ENCODE peak calls at places on chromosomes 11 and 22, in nine cellular contexts. O, A, V, I, J, Q, S, H and X are unnamed samples.

GRCh38 chr11:123429851-123430735 is at the start of gene GRAMD1B:
- DNase-seq in S (peak), Q (peak), J (peak), O (peak), V (peak), A (peak), H (peak), I (no peak), X (no peak)

GRCh38 chr22:17384612-17385345 is 15.5 kb downstream of the CECR2 start:
- DNase-seq in H (no peak), J (no peak), S (no peak), I (no peak), O (no peak), Q (no peak), V (no peak), A (no peak), X (no peak)

GRCh38 chr22:42326786-42327185 is 56.3 kb upstream of the TCF20 start:
- DNase-seq in V (no peak), H (no peak), S (no peak), J (peak), Q (no peak), I (no peak), O (no peak), A (no peak), X (no peak)

GRCh38 chr11:72278911-72279310 is 34.9 kb upstream of the PHOX2A start:
- DNase-seq in H (peak), O (no peak), J (peak), A (no peak), I (no peak), S (no peak), Q (peak), V (peak), X (no peak)

GRCh38 chr11:71286701-71287643 is 34.6 kb upstream of the SHANK2 start:
- DNase-seq in S (no peak), I (peak), V (peak), A (peak), Q (peak), O (no peak), H (peak), J (peak), X (no peak)

GRCh38 chr11:113419426-113420003 is 31.9 kb downstream of the ANKK1 start:
- DNase-seq in Q (no peak), H (no peak), A (no peak), O (no peak), J (no peak), V (no peak), S (no peak), I (no peak), X (no peak)

GRCh38 chr22:49642331-49642730 is 185.3 kb downstream of the BRD1 start:
- DNase-seq in O (no peak), I (no peak), S (no peak), J (no peak), A (no peak), H (no peak), Q (no peak), V (no peak), X (no peak)

GRCh38 chr11:11171854-11172253 is 181.2 kb downstream of the CSNK2A3 start:
- DNase-seq in I (no peak), Q (no peak), J (no peak), A (no peak), O (no peak), V (no peak), H (no peak), S (no peak), X (no peak)

GRCh38 chr11:102268985-102269470 is 48.3 kb upstream of the BIRC3 start:
- DNase-seq in Q (no peak), I (no peak), H (no peak), O (no peak), V (no peak), S (no peak), A (peak), J (no peak), X (no peak)

GRCh38 chr11:110777765-110778164 is 65.5 kb upstream of the ARHGAP20 start:
- DNase-seq in A (no peak), V (peak), H (peak), I (no peak), Q (peak), O (no peak), J (peak), S (no peak), X (no peak)

GRCh38 chr22:24007253-24008021 is 2.2 kb upstream of the GSTT4 start:
- DNase-seq in Q (no peak), H (no peak), O (no peak), J (no peak), I (no peak), A (no peak), V (no peak), S (no peak), X (no peak)

GRCh38 chr22:38083931-38084631 is at the start of gene SLC16A8:
- DNase-seq in H (no peak), I (no peak), Q (no peak), A (no peak), J (no peak), O (no peak), S (no peak), V (no peak), X (no peak)

GRCh38 chr11:36729765-36730164 is 131.7 kb upstream of the RAG2 start:
- DNase-seq in A (no peak), J (no peak), Q (no peak), H (no peak), S (no peak), O (no peak), I (no peak), V (no peak), X (no peak)

GRCh38 chr11:128018692-128019091 is 568.7 kb downstream of the ETS1 start:
- DNase-seq in H (no peak), S (no peak), V (no peak), I (no peak), A (no peak), Q (no peak), O (no peak), J (no peak), X (no peak)

GRCh38 chr22:43889366-43890253 is 2.2 kb downstream of the PNPLA5 start:
- DNase-seq in H (peak), I (no peak), O (no peak), Q (peak), S (no peak), A (no peak), V (peak), J (peak), X (no peak)
- TF ChIP-seq CTCF in H (peak), I (no peak), O (no peak), Q (peak), S (peak), A (peak), V (no peak), J (peak), X (no peak)

DNA sequence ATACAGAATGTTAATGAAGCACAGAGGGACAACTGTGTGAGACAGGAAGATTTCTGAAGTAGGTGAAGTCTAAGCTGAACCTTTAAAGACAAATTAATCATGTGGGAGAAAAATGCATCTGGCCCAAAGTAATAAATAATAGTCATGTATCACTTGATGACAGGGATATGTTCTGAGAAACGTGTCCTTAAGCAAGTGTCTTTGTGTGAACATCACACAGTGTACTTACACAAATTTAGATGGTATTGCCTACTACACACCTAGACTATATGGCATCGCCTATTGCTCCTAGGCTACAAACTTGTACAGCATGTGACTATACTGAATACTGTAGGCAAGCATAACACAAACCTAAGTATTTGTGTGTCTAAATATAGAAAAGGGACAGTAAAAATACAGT is 112.6 kb downstream of the APOL5 start:
- DNase-seq in I (no peak), J (no peak), H (no peak), O (no peak), S (no peak), V (no peak), Q (no peak), A (no peak), X (no peak)
- TF ChIP-seq CTCF in I (no peak), J (no peak), H (no peak), O (no peak), S (no peak), V (no peak), Q (no peak), A (no peak), X (no peak)

GRCh38 chr11:129880311-129880710 is 15.1 kb downstream of the NFRKB start:
- DNase-seq in J (no peak), Q (no peak), H (no peak), S (no peak), I (no peak), A (no peak), O (no peak), V (no peak), X (no peak)

GRCh38 chr11:129884581-129884980 is 10.8 kb downstream of the NFRKB start:
- DNase-seq in I (no peak), S (no peak), A (no peak), J (no peak), H (no peak), Q (no peak), O (no peak), V (no peak), X (no peak)

GRCh38 chr11:129885381-129885780 is 10.0 kb downstream of the NFRKB start:
- DNase-seq in S (no peak), A (no peak), J (no peak), H (no peak), V (no peak), Q (no peak), I (no peak), O (no peak), X (no peak)

DNA sequence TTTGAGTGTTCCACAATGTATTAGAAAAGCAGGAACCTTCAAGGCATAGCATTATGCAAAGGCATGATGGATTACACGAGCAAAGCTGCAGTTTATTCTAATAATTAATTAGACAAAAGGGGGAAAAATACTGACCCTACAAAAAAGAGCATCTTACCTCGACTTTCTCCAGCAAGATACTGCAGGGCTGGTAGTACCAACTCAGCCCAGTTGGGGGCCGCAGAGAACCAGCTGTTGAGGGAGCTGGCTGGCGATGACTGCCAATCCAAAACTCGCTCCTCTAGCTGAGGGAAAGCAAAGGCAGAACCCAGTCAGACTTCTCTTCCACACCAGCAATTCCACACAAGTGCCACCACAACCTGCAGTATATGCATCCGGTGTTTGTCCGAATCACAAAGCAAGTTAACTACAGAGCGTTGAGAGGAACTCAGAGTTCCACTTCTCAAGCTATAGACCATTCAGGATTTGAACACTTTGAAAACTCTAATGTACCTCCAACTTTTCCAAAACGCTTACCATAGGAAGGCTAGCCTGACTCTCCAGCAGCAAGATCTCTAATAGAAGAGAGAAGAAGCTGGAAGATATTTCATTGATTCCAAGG is 13.7 kb downstream of the NFRKB start:
- DNase-seq in S (no peak), J (peak), Q (peak), H (peak), I (no peak), V (peak), A (peak), O (peak), X (no peak)
- TF ChIP-seq CTCF in S (peak), J (peak), Q (peak), H (peak), I (no peak), V (peak), A (peak), O (peak), X (no peak)

GRCh38 chr22:39429186-39429585 is 27.6 kb upstream of the MGAT3 start:
- DNase-seq in O (no peak), V (no peak), A (peak), Q (no peak), S (no peak), H (no peak), J (no peak), I (no peak), X (no peak)
- TF ChIP-seq CTCF in O (no peak), V (no peak), A (no peak), Q (no peak), S (no peak), H (no peak), J (no peak), I (no peak), X (no peak)

GRCh38 chr11:33557201-33557600 is 143.4 kb downstream of the C11orf91 start:
- DNase-seq in Q (peak), S (no peak), O (no peak), V (peak), A (no peak), J (peak), I (no peak), H (peak), X (no peak)

GRCh38 chr11:33558097-33558496 is 142.5 kb downstream of the C11orf91 start:
- DNase-seq in Q (no peak), O (no peak), S (no peak), V (no peak), I (no peak), H (no peak), A (no peak), J (no peak), X (no peak)

GRCh38 chr11:33554219-33554618 is 146.4 kb downstream of the C11orf91 start:
- DNase-seq in A (no peak), Q (no peak), J (no peak), O (no peak), H (no peak), V (no peak), I (no peak), S (no peak), X (no peak)

GRCh38 chr11:33560729-33561128 is 139.9 kb downstream of the C11orf91 start:
- DNase-seq in J (no peak), A (no peak), I (no peak), S (no peak), O (no peak), H (no peak), V (no peak), Q (no peak), X (no peak)

DNA sequence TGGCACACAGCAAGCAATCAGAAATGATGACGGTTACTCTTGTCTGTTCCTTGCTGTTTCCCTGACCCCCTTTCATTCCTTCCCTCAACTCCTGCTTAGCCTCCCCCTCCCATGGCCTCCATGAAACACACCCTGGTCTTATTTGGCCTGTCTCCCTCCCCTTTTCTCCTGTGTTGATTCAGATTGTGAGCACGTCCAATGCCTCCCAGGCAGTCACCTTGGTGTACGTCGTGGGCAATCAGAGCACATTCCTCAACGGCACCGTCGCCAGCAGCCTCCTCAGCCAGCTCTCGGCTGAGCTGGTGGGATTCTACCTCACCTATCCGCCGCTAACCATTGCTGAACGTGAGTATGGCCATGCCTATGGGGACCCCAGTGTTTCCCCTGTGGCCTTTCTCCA is 141.1 kb downstream of the C11orf91 start:
- DNase-seq in Q (no peak), V (no peak), H (no peak), A (no peak), S (no peak), J (no peak), I (no peak), O (no peak), X (no peak)
- TF ChIP-seq CTCF in Q (no peak), V (no peak), H (no peak), A (no peak), S (no peak), J (no peak), I (no peak), O (no peak), X (no peak)

DNA sequence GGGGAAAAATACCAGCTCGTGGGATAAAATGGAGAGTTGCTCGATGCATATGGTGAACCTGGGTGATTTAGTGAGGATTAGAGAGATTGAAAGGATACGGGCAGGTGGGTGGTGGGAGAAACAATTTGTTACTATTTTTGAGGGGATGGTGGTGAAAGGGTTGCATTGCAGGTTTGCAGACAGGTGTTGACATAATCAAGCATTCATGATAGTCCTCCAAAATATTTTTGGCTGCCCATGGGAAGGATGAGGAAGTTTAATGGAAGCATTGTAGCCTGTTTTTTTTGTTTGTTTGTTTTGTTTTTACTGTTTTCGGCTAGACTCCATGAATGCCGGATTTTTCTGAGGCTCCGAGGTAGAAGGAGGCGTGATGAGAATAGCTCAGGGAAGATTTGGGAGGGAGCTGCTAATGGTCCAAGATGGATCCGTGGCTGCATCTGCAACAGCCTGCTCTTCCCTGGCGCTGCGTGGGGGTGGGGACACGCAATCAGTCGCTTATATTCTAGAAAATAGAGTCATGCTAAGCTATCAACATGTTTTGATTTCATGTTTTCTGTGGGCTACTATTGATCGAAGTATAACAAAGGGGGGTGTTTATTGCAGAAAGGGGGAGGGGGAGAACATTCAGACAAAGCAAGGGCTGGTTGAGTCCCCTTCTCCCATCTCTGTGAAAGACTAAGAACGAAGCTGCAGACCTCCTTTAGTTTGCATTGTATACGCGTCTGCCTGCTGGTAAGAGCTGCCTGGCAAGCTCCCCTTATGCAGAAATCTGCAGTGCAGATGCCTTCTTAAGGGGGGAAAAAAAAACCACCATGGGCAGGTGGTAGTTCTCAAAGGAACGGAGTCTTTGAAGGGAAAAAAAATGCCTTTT is 980 bp downstream of the RTN3 start:
- DNase-seq in Q (no peak), J (peak), I (no peak), O (no peak), S (no peak), H (no peak), V (peak), A (peak), X (no peak)
- TF ChIP-seq CTCF in Q (no peak), J (no peak), I (no peak), O (peak), S (peak), H (peak), V (no peak), A (peak), X (no peak)